ENCODE peak calls at places on chromosome 17, in five cellular contexts. T is activated CD4-positive, alpha-beta memory T cell treated with anti-CD3 and anti-CD28 coated beads, Interleukin-2, amount 10 ng/mL, durations not matched to agents 7 days and 5 days; C is upper lobe of right lung; Z is KBM-7; S is HTR-8/SVneo. L is an unnamed sample.

GRCh38 chr17:75511270-75511609 is 4.1 kb downstream of the CASKIN2 start:
- DNase-seq in T (no peak), C (no peak), Z (no peak), S (no peak), L (no peak)

GRCh38 chr17:40540448-40540847 is 24.8 kb downstream of the CCR7 start:
- DNase-seq in T (no peak), C (peak; percentile 51), Z (no peak), S (no peak), L (no peak)

GRCh38 chr17:76696763-76697701 is 13.7 kb downstream of the MXRA7 start:
- DNase-seq in T (no peak), C (no peak), Z (no peak), S (no peak), L (peak; percentile 65)

GRCh38 chr17:36092228-36092627 is 2.3 kb upstream of the CCL3 start:
- DNase-seq in T (peak; percentile 52), C (no peak), Z (no peak), S (no peak), L (no peak)

GRCh38 chr17:11150946-11151345 is 90.1 kb upstream of the SHISA6 start:
- DNase-seq in T (no peak), C (no peak), Z (no peak), S (no peak), L (no peak)

GRCh38 chr17:67813803-67814180 is 11.5 kb upstream of the BPTF start:
- DNase-seq in T (no peak), C (no peak), Z (no peak), S (no peak), L (no peak)

GRCh38 chr17:78532922-78533640 is 44.1 kb downstream of the DNAH17 start:
- DNase-seq in T (peak; percentile 22), C (peak; percentile 39), Z (no peak), S (peak; percentile 72), L (peak; percentile 56)

GRCh38 chr17:57965521-57966160 is 10.4 kb upstream of the CUEDC1 start:
- DNase-seq in T (no peak), C (peak; percentile 40), Z (no peak), S (no peak), L (no peak)